ENCODE peak calls at places on chromosomes 13 and 19, in five cellular contexts. S is AG10803, I is ascending aorta, L is uterus, G is upper lobe of left lung. T is an unnamed sample.

GRCh38 chr13:40585911-40586471 is 80.5 kb downstream of the FOXO1 start:
- DNase-seq in L (no peak), G (no peak), I (no peak), S (peak), T (no peak)

GRCh38 chr13:54574791-54575190 is 1546.2 kb downstream of the OLFM4 start:
- DNase-seq in I (no peak), L (no peak), S (no peak), G (no peak), T (no peak)

GRCh38 chr19:32421589-32422361 is 16.2 kb downstream of the DPY19L3 start:
- DNase-seq in S (no peak), I (no peak), L (no peak), G (no peak), T (no peak)

GRCh38 chr19:29860492-29860891 is 48.7 kb downstream of the CCNE1 start:
- DNase-seq in L (no peak), I (no peak), S (no peak), G (no peak), T (no peak)

GRCh38 chr19:48051345-48052033 is 7.6 kb upstream of the CABP5 start:
- DNase-seq in S (no peak), G (no peak), I (no peak), L (no peak), T (no peak)

GRCh38 chr19:861756-862528 is 2.5 kb downstream of the CFD start:
- DNase-seq in G (peak), I (no peak), S (no peak), L (no peak), T (no peak)

GRCh38 chr13:19864339-19865309 is 1.2 kb upstream of the ZMYM5 start:
- DNase-seq in G (peak), I (peak), L (peak), S (peak), T (no peak)

GRCh38 chr13:97344250-97345175 is 89.5 kb upstream of the RAP2A start:
- DNase-seq in I (no peak), S (peak), G (no peak), L (peak), T (no peak)

GRCh38 chr13:106398289-106398688 is 137.2 kb downstream of the EFNB2 start:
- DNase-seq in L (no peak), I (no peak), S (no peak), G (no peak), T (no peak)

GRCh38 chr13:26052136-26052736 is 420 bp upstream of the SHISA2 start:
- DNase-seq in S (no peak), I (no peak), G (no peak), L (no peak), T (no peak)

GRCh38 chr13:97133554-97133953 is 88.6 kb upstream of the MBNL2 start:
- DNase-seq in S (no peak), G (no peak), L (no peak), I (no peak), T (no peak)

GRCh38 chr19:5131031-5131865 is 162.3 kb downstream of the KDM4B start:
- DNase-seq in S (no peak), I (no peak), L (no peak), G (peak), T (no peak)

GRCh38 chr13:98307744-98308524 is 130.9 kb upstream of the RNF113B start:
- DNase-seq in G (no peak), I (no peak), L (no peak), S (peak), T (no peak)

GRCh38 chr19:16386619-16387240 is 62.1 kb downstream of the KLF2 start:
- DNase-seq in L (peak), G (no peak), I (no peak), S (peak), T (peak)

GRCh38 chr19:10158485-10158884 is 36.3 kb downstream of the DNMT1 start:
- DNase-seq in L (no peak), I (no peak), S (no peak), G (peak), T (no peak)

GRCh38 chr13:94710881-94711560 is 1.3 kb downstream of the SOX21 start:
- DNase-seq in I (no peak), L (no peak), S (no peak), G (peak), T (no peak)

GRCh38 chr19:4580021-4580901 is 20.8 kb upstream of the SEMA6B start:
- DNase-seq in L (no peak), G (peak), S (no peak), I (no peak), T (no peak)

GRCh38 chr19:7894612-7895309 is 6.5 kb downstream of the LRRC8E start:
- DNase-seq in S (no peak), G (no peak), L (no peak), I (no peak), T (no peak)

GRCh38 chr19:19260417-19260816 is 12.7 kb downstream of the TM6SF2 start:
- DNase-seq in G (no peak), I (no peak), S (no peak), L (no peak), T (no peak)

GRCh38 chr13:48579167-48579918 is 46.5 kb upstream of the RCBTB2 start:
- DNase-seq in S (no peak), G (no peak), L (no peak), I (no peak), T (no peak)

GRCh38 chr13:37640499-37640898 is 41.9 kb upstream of the POSTN start:
- DNase-seq in L (no peak), I (no peak), S (peak), G (no peak), T (no peak)

GRCh38 chr13:30796132-30796832 is 60.9 kb downstream of the ALOX5AP start:
- DNase-seq in I (no peak), L (no peak), G (no peak), S (peak), T (no peak)
- TF ChIP-seq CTCF in I (no peak), L (no peak), G (no peak), S (no peak), T (no peak)

DNA sequence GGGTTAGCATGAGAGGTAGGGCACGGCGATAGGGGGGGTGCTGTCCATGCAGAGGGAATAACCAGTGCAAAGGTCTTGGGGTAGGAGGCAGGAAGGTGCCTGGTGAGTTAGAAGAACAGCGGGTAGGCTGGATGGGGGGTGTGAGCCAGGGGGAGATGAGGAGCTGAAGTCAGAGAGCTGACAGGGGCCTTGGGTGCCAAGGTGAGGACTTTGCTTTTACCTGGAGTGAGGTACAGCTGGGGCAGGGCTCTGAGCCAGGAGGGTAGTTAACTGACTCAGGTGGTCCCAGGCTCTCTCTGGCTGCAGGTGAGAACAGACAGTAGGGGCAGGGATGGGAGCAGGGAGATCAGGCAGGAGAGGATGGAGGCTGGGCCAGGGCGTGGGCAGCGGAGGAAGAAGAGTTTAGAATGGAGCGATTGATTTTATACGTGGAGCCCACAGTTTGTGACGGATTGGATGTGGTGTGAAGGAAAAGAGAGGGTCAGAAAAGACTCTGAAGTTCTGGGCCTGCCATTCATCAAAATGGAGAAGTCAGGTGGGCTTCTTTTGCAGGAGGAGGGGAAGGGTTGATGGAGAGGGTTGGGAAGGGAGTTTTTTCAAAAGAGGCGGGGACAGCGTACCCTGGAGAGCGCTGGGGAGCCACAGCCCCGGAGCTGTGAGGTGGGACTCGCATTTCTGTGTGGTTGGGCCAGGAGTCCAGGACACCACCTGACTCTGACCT is 1.2 kb upstream of the GRAMD1A start:
- DNase-seq in L (no peak), S (no peak), I (no peak), G (no peak), T (no peak)
- H3K4me3 ChIP-seq in L (peak), S (peak), I (peak), G (peak), T (peak)

DNA sequence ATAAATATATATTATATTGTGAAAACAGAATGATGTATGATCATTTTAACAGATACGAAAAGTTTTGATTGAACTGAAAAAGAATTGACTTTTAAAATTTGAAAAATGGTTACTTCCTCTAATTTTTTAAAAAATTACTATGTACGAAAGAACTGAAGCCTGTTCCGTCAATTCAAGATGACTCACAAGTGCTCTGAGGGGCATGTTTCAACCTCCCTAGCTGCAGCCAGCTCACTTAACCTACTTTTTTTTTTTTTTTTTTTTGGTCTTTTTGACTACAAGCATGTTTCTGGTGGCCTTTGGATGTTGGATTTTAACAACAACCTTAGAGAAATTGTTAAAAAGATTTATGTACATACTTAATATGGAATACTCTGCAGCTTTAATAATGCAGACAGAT is 1139.3 kb downstream of the DIAPH3 start:
- DNase-seq in S (no peak), L (no peak), G (no peak), I (no peak), T (no peak)
- TF ChIP-seq CTCF in S (no peak), L (no peak), G (no peak), I (no peak), T (no peak)

GRCh38 chr19:46785054-46785979 is 3.1 kb downstream of the SLC1A5 start:
- DNase-seq in G (no peak), S (peak), I (no peak), L (no peak), T (no peak)

GRCh38 chr19:46784262-46785053 is 3.9 kb downstream of the SLC1A5 start:
- DNase-seq in L (peak), G (peak), I (peak), S (peak), T (peak)

GRCh38 chr19:46785980-46786235 is 2.5 kb downstream of the SLC1A5 start:
- DNase-seq in G (no peak), S (no peak), I (no peak), L (no peak), T (no peak)

GRCh38 chr19:46782355-46783019 is 5.9 kb downstream of the SLC1A5 start:
- DNase-seq in I (no peak), S (no peak), L (no peak), G (no peak), T (no peak)

GRCh38 chr19:46783670-46784069 is 4.7 kb downstream of the SLC1A5 start:
- DNase-seq in S (no peak), L (no peak), G (no peak), I (no peak), T (no peak)
- H3K4me3 ChIP-seq in S (peak), L (no peak), G (no peak), I (no peak), T (peak)

GRCh38 chr13:28001837-28002473 is 13.5 kb upstream of the URAD start:
- DNase-seq in I (no peak), G (peak), S (no peak), L (no peak), T (no peak)

GRCh38 chr13:28001049-28001448 is 12.6 kb upstream of the URAD start:
- DNase-seq in I (no peak), G (peak), S (no peak), L (no peak), T (no peak)

GRCh38 chr13:28002886-28003698 is 14.6 kb upstream of the URAD start:
- DNase-seq in S (no peak), G (no peak), L (no peak), I (no peak), T (no peak)

GRCh38 chr13:28000567-28000966 is 12.1 kb upstream of the URAD start:
- DNase-seq in L (no peak), G (no peak), I (no peak), S (no peak), T (no peak)

DNA sequence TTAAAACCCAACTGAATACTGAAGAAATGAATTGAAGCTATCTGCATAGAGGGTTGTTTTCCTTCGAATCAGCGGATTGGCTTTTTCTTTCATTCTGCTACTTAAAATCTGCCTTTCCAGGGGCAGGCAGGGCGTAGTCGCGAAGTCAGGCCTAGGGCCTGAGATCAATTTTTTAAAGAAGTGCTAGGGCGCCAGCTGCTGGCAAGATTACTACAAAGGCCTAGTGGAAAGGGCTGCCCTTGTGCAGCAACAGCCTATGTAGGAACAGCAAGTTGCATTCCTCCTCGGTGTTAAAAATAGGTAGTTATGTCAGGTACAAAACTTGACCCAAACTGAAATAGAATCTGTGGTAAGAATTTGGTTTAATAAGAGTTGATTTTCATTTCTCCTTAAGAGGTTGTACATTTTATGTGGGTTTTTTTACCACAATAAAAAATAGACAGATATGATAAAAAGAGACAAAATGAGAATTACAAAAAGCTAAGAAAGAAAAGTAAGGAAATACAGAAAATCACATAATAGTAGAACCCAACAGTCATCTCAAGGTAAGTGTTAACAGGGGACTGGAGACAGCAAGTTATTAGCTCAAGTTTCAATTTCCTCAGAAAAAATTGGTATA is 9.5 kb upstream of the URAD start:
- DNase-seq in G (no peak), L (no peak), S (peak), I (no peak), T (no peak)
- TF ChIP-seq CTCF in G (peak), L (no peak), S (peak), I (peak), T (peak)

GRCh38 chr19:41325640-41325946 is 15.6 kb downstream of the CCDC97 start:
- DNase-seq in I (no peak), S (no peak), L (no peak), G (no peak), T (no peak)
- H3K4me3 ChIP-seq in I (peak), S (peak), L (peak), G (peak), T (peak)

DNA sequence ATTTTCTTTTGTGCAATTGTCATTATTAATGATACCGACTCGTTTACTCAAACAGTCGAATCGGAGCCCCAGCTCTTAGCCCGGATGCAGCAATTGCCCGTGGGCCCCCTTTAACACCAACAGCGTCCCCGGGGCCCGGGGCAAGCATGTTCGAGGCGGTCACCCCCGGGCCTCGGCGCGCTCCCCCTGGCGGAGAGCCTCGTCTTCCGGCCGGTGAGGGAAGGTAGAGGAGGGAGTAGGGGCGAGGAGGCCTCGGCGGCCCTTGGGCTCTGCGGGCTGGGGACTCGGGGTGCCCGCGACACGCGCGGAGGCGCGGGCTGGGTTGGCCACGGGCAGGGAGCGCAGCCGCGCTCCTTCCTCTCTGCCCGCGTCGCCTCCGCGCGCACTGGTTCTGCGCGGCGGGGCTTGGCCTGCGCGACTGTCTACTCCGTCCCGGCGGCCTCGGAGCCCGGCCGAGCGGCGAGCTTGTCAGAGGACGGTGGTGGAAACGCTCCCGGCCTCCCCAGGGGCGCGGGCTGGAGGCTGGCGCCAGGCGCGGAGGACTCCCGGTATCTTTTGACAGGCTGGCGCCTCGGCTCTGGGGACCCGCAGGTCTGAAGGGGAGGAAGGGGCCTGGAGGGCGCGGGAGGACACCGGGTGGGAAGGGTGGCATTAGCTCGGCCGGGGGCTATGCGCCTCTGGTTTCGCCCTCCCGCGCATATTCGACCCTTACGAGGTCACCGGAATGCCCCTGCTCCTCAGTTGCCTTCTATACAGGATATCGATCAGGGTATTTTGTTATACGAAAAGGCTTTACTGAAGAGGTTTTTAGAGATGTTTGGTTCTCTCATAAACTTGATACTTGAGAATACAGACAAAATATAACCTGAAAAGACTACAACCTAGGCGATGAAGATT is 1.5 kb downstream of the BIVM start:
- DNase-seq in I (peak), S (peak), G (peak), L (peak), T (no peak)
- TF ChIP-seq CTCF in I (peak), S (peak), G (peak), L (peak), T (peak)

DNA sequence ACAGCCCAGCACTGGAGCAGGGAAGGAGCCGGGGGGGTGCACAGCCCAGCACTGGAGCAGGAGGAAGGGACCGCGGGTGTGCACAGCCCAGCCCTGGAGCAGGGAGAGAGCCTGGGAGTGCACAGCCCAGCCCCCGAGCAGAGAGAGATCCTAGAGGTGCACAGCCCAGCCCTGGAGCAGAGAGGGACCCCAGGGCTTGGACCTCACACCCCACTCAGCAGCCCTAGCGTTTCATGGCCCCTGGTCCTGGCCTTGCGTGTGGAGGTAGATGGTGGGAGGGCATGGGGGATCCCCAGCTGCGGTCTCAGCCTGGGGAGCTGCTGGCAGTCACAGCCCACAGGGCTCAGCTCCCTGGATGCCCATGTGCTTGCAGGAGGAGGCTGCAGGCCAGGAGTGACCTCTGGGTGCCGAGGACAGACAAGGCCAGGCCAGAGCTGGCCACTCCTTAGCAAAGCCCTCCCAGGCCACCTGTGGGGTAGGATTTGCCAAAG is 25.1 kb downstream of the GAS6 start:
- DNase-seq in S (no peak), L (no peak), G (no peak), I (no peak), T (no peak)
- H3K4me3 ChIP-seq in S (peak), L (no peak), G (no peak), I (peak), T (peak)

T was measured in AG04449.